ENCODE peak calls at places on chromosomes 7 and 10, in four cellular contexts. P is brain microvascular endothelial cell, G is OCI-LY7, D is GM12865. M is an unnamed sample.

GRCh38 chr7:34026481-34027225 is 121.3 kb downstream of the BMPER start:
- DNase-seq in D (no peak), G (no peak), P (peak), M (no peak)

GRCh38 chr7:47601119-47601880 is 19.4 kb upstream of the TNS3 start:
- DNase-seq in G (peak), P (peak), D (peak), M (peak)

GRCh38 chr7:45573636-45574470 is at the start of gene ADCY1:
- DNase-seq in D (peak), P (no peak), G (no peak), M (no peak)

GRCh38 chr10:87844837-87845623 is 18.3 kb downstream of the KLLN start:
- DNase-seq in D (no peak), P (peak), G (no peak), M (no peak)

GRCh38 chr7:28608226-28608625 is 195.9 kb downstream of the CREB5 start:
- DNase-seq in G (no peak), P (no peak), D (no peak), M (no peak)

GRCh38 chr7:157991351-157991750 is 596.3 kb downstream of the PTPRN2 start:
- DNase-seq in P (no peak), G (no peak), D (no peak), M (no peak)

GRCh38 chr7:94509264-94509878 is at the start of gene CASD1:
- DNase-seq in D (peak), G (peak), P (peak), M (no peak)

GRCh38 chr7:43752411-43752810 is 6.1 kb upstream of the BLVRA start:
- DNase-seq in D (no peak), P (no peak), G (no peak), M (no peak)

GRCh38 chr7:152519290-152519689 is 83.5 kb upstream of the KMT2C start:
- DNase-seq in P (no peak), G (no peak), D (no peak), M (no peak)

GRCh38 chr7:152520861-152521302 is 85.1 kb upstream of the KMT2C start:
- DNase-seq in G (no peak), D (no peak), P (no peak), M (no peak)

GRCh38 chr7:152523916-152524315 is 88.1 kb upstream of the KMT2C start:
- DNase-seq in G (no peak), P (no peak), D (no peak), M (no peak)

GRCh38 chr7:152521420-152522337 is 85.9 kb upstream of the KMT2C start:
- DNase-seq in G (no peak), P (no peak), D (no peak), M (no peak)

GRCh38 chr7:152522551-152522950 is 86.7 kb upstream of the KMT2C start:
- DNase-seq in G (no peak), D (no peak), P (no peak), M (no peak)
- H3K4me3 ChIP-seq in G (no peak), D (no peak), P (no peak), M (peak)

DNA sequence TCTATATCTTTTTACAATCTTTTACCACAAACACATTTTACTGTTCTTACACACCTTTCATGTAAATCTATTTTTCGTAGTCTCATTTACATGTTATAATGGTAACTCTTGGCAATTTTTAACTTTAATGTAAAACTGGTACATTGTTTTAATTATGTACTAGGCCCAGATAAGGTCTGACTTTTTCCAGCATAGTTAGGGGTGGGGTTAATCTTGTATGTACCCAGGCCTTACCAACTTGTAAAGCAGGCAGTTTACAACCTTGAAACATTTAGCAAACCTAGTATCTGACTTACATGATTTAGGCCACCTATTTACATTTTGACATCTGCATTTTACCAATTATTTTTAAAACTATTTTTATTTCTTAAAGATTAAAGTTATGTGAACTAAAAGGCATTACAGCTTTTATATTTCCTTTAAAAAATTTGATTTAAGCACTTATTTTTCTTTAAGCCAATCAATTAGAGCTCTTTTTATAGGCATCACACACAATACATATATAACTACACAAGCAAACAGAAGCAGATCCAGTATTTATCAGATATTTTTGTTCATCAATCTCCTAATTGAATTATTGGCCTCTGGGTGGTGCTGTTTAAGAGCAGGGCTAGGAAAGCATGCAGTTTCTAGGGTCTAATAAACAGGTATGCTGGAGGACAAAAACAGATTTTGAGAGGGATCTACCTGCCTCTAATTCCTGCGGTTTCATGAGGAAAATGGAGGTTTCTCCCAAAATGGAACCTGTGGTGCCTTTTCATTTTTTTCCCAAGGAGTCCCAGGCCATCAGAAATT is 19.7 kb upstream of the CROT start:
- DNase-seq in P (no peak), D (no peak), G (no peak), M (no peak)
- TF ChIP-seq CTCF in P (peak), D (no peak), G (peak), M (no peak)

GRCh38 chr10:132407243-132407746 is 10.3 kb downstream of the PWWP2B start:
- DNase-seq in P (no peak), G (no peak), D (no peak), M (no peak)

GRCh38 chr10:132408823-132409666 is 12.0 kb downstream of the PWWP2B start:
- DNase-seq in G (no peak), P (no peak), D (no peak), M (no peak)

GRCh38 chr10:132406750-132407149 is 9.8 kb downstream of the PWWP2B start:
- DNase-seq in P (no peak), D (no peak), G (no peak), M (no peak)

GRCh38 chr10:132408367-132408781 is 11.4 kb downstream of the PWWP2B start:
- DNase-seq in D (no peak), P (no peak), G (no peak), M (no peak)

GRCh38 chr10:132407846-132408278 is 10.9 kb downstream of the PWWP2B start:
- DNase-seq in P (peak), D (no peak), G (peak), M (no peak)
- H3K4me3 ChIP-seq in P (no peak), D (no peak), G (no peak), M (no peak)

GRCh38 chr7:15924910-15925309 is 238.4 kb upstream of the MEOX2 start:
- DNase-seq in G (no peak), P (no peak), D (no peak), M (no peak)

GRCh38 chr7:15922002-15922401 is 235.5 kb upstream of the MEOX2 start:
- DNase-seq in P (no peak), D (no peak), G (no peak), M (no peak)

GRCh38 chr7:15925608-15926007 is 239.1 kb upstream of the MEOX2 start:
- DNase-seq in G (no peak), D (peak), P (no peak), M (no peak)

GRCh38 chr7:15920953-15921352 is 234.5 kb upstream of the MEOX2 start:
- DNase-seq in G (no peak), D (no peak), P (no peak), M (no peak)

DNA sequence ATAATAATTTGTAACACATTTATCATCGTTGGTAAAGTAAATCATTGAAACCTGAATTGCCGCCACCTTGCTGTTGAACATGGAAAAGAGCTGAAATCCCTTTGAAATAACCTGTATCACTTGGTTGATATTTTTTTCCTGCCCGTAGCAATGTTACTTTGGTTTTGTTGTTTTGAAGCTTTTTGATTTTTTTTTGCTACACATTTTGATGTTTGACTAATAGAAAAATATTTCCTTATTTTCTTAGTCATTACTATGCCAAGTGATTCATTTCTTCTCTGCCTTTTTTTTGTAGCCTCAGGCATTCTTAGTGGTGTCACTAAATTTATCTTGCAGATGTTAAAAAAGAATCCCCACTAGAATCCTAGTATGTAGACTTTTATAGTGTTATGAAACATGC is 235.1 kb upstream of the MEOX2 start:
- DNase-seq in D (no peak), G (no peak), P (peak), M (no peak)
- TF ChIP-seq CTCF in D (no peak), G (no peak), P (peak), M (peak)

DNA sequence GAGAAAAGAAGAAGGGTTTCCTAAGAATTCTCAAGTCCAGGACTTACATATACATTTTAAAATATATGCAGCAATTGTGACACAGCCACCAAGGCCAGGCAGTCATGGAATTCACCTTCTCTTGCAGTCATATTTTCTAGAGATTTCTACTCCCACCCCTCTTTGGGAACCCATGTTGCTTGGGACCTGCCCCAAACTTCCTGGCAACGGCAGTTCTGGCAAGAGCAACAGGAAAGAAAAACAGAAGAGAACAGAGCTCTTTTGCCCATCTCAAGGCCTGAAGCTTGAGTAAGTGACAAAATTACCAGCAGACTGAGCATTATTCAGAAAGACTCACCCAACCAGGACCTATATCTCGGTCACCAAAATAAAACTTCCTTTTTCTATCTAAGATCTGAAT is 128.3 kb upstream of the ASAH2 start:
- DNase-seq in G (no peak), D (no peak), P (no peak), M (no peak)
- H3K4me3 ChIP-seq in G (no peak), D (no peak), P (no peak), M (no peak)

GRCh38 chr10:80681142-80681541 is 143.4 kb downstream of the SH2D4B start:
- DNase-seq in G (no peak), D (no peak), P (no peak), M (no peak)

GRCh38 chr10:80690434-80690833 is 152.7 kb downstream of the SH2D4B start:
- DNase-seq in G (no peak), P (no peak), D (no peak), M (no peak)

GRCh38 chr10:80685355-80685754 is 147.7 kb downstream of the SH2D4B start:
- DNase-seq in G (no peak), D (no peak), P (no peak), M (no peak)

GRCh38 chr10:80684217-80684616 is 146.5 kb downstream of the SH2D4B start:
- DNase-seq in P (peak), G (peak), D (peak), M (no peak)

DNA sequence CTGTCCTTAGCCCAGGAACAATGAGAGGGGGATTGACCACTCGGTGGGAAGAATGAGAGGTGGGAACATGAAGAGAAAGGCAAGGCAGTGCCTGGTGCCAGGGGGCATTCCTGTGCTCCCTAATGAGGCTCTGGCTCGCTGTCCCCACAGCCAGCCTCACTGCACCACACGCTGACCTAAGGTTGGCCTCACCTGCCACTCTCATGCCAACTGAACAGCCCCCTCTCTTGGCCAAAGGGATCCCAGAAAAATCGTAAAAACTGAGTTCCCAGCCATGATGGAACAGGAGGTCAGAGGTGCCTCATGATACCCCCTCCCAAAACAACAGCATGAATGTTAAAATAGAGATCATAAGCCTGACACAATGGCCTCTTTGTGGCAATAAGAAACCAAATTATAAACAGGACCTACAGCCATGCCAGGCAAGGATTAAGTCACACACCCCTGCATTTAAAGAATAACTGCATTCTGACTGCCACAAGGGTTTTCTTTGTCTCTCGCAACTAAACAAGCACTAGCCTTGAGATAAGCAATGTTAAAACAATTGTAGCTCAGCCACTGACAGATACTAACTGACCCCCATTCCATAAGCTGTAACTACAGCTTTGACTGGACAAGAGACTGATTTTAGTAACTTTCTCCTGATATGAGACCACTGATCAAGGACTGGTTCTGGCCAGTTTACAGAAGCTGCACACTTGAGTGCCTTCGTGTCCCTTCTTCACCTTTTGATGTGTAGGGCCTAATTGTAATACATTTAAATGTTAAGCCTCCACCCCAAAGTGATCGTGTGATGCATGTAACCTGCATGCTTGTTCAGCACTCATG is 149.2 kb downstream of the SH2D4B start:
- DNase-seq in D (peak), G (no peak), P (no peak), M (no peak)
- TF ChIP-seq CTCF in D (no peak), G (no peak), P (no peak), M (peak)

GRCh38 chr10:133199488-133199885 is 30.5 kb upstream of the UTF1 start:
- DNase-seq in D (no peak), G (no peak), P (no peak), M (no peak)
- H3K4me3 ChIP-seq in D (no peak), G (no peak), P (no peak), M (no peak)

DNA sequence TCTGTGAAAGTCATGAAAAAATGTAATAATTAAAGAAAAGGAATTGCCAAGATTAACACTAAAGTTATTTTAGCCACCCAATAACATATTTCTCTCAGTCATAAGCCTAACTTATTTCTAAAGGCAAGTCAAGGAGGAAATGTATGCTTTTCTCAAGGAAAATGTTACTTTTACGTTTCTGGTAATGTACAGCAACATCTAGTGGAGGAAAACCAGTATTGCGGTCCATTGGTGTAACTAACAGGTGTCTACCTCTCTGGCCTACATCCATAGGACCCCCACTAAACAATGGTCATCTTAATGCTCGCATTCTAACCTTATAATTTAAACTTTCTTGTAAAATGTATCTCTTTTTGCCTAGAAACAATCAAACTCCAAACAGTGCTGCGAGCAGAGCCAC is 437.5 kb downstream of the KIF20B start:
- DNase-seq in P (peak), D (peak), G (peak), M (no peak)
- TF ChIP-seq CTCF in P (peak), D (peak), G (peak), M (peak)

GRCh38 chr7:1576521-1577253 is 6.9 kb upstream of the PSMG3 start:
- DNase-seq in P (no peak), D (no peak), G (no peak), M (no peak)
- H3K4me3 ChIP-seq in P (no peak), D (no peak), G (no peak), M (no peak)